ENCODE peak calls at places on chromosomes 1 and 21, in four cellular contexts. P, J, G and M are unnamed samples.

GRCh38 chr21:14995695-14996490 is 68.9 kb downstream of the NRIP1 start:
- DNase-seq in P (peak), G (no peak), J (no peak), M (no peak)

GRCh38 chr1:52482326-52483004 is 70.4 kb downstream of the TUT4 start:
- DNase-seq in P (no peak), G (no peak), J (no peak), M (no peak)

GRCh38 chr1:228039006-228039481 is 32.2 kb downstream of the WNT3A start:
- DNase-seq in P (no peak), J (no peak), G (no peak), M (no peak)

GRCh38 chr1:81477704-81478103 is 323.0 kb upstream of the ADGRL2 start:
- DNase-seq in P (no peak), G (no peak), J (no peak), M (no peak)

GRCh38 chr21:42003051-42003461 is 7.1 kb downstream of the ZBTB21 start:
- DNase-seq in P (no peak), J (no peak), G (no peak), M (no peak)

GRCh38 chr1:158017800-158018595 is 24.6 kb downstream of the KIRREL1 start:
- DNase-seq in G (no peak), J (no peak), P (peak), M (no peak)

GRCh38 chr1:66732407-66733166 is 19.7 kb upstream of the DYNLT5 start:
- DNase-seq in P (no peak), J (no peak), G (no peak), M (no peak)

GRCh38 chr1:117607471-117607870 is 1.6 kb downstream of the TENT5C start:
- DNase-seq in P (peak), G (peak), J (peak), M (peak)

GRCh38 chr1:53592985-53593757 is 134.0 kb downstream of the DMRTB1 start:
- DNase-seq in G (no peak), P (no peak), J (no peak), M (no peak)

GRCh38 chr1:3075666-3076387 is 6.8 kb downstream of the PRDM16 start:
- DNase-seq in J (no peak), P (no peak), G (no peak), M (no peak)

GRCh38 chr1:110151175-110151715 is 951 bp downstream of the SLC6A17 start:
- DNase-seq in J (no peak), P (peak), G (no peak), M (no peak)

GRCh38 chr1:39919545-39919944 is 17.8 kb upstream of the MYCL start:
- DNase-seq in P (peak), G (peak), J (peak), M (peak)

GRCh38 chr1:153533689-153534201 is 2.0 kb downstream of the S100A6 start:
- DNase-seq in G (no peak), J (no peak), P (no peak), M (no peak)

GRCh38 chr1:167126811-167127210 is 32.9 kb downstream of the STYXL2 start:
- DNase-seq in J (no peak), P (no peak), G (no peak), M (no peak)

GRCh38 chr1:241253491-241253890 is 103.5 kb downstream of the RGS7 start:
- DNase-seq in G (no peak), J (no peak), P (no peak), M (no peak)

GRCh38 chr1:163076981-163077761 is 8.0 kb downstream of the RGS4 start:
- DNase-seq in J (no peak), P (no peak), G (no peak), M (no peak)

GRCh38 chr1:164673584-164674214 is 114.7 kb downstream of the PBX1 start:
- DNase-seq in G (peak), J (no peak), P (peak), M (peak)

GRCh38 chr1:198024782-198025181 is 107.6 kb downstream of the LHX9 start:
- DNase-seq in P (no peak), J (no peak), G (no peak), M (no peak)

GRCh38 chr1:109371271-109371739 is 26.4 kb downstream of the SORT1 start:
- DNase-seq in G (no peak), J (no peak), P (no peak), M (no peak)

GRCh38 chr1:1198423-1199140 is 7.8 kb downstream of the TNFRSF18 start:
- DNase-seq in P (peak), G (no peak), J (no peak), M (no peak)

GRCh38 chr21:22791986-22792560 is 1793.9 kb downstream of the NCAM2 start:
- DNase-seq in G (peak), J (peak), P (peak), M (peak)

GRCh38 chr1:201709564-201710295 is 119.2 kb upstream of the IPO9 start:
- DNase-seq in P (peak), J (no peak), G (peak), M (peak)

GRCh38 chr1:78836736-78837135 is 169.8 kb downstream of the ADGRL4 start:
- DNase-seq in G (peak), P (no peak), J (no peak), M (no peak)

GRCh38 chr21:31752352-31752751 is 20.4 kb upstream of the SCAF4 start:
- DNase-seq in G (no peak), J (no peak), P (no peak), M (no peak)

GRCh38 chr1:81878538-81878937 is 77.8 kb downstream of the ADGRL2 start:
- DNase-seq in J (no peak), G (no peak), P (no peak), M (no peak)

GRCh38 chr1:109298666-109299086 is 8.1 kb downstream of the MYBPHL start:
- DNase-seq in G (no peak), J (no peak), P (no peak), M (no peak)

GRCh38 chr1:2821970-2822620 is 20.6 kb upstream of the TTC34 start:
- DNase-seq in J (no peak), P (peak), G (no peak), M (peak)

DNA sequence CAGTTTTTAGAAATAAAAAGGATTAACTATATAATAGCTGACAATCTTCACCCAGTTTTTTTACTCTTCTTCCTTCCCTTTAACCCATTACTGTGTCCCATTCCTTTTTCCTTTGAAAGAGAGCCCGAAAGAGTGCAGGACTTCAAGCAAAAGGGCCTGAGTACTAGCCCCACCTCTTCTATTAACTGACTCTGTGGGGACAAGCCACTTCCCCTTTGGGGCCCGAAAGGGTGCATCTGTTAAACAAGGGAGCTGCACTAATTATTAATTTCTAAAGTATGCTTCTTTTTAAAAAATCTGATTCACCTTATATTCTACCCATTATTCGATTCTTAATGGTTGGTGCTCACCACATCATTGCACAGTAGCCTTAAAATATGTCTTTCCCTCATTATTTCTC is 3.3 kb downstream of the USP24 start:
- DNase-seq in J (no peak), G (no peak), P (no peak), M (peak)
- H3K4me3 ChIP-seq in J (no peak), G (no peak), P (peak), M (peak)

GRCh38 chr1:85404393-85404792 is 60.6 kb downstream of the DDAH1 start:
- DNase-seq in J (no peak), G (no peak), P (no peak), M (no peak)

GRCh38 chr1:85409516-85409915 is 55.4 kb downstream of the DDAH1 start:
- DNase-seq in J (no peak), G (no peak), P (no peak), M (peak)

GRCh38 chr1:85407978-85408377 is 57.0 kb downstream of the DDAH1 start:
- DNase-seq in J (no peak), G (no peak), P (no peak), M (peak)

GRCh38 chr1:85406081-85406480 is 58.9 kb downstream of the DDAH1 start:
- DNase-seq in G (no peak), J (no peak), P (no peak), M (peak)

DNA sequence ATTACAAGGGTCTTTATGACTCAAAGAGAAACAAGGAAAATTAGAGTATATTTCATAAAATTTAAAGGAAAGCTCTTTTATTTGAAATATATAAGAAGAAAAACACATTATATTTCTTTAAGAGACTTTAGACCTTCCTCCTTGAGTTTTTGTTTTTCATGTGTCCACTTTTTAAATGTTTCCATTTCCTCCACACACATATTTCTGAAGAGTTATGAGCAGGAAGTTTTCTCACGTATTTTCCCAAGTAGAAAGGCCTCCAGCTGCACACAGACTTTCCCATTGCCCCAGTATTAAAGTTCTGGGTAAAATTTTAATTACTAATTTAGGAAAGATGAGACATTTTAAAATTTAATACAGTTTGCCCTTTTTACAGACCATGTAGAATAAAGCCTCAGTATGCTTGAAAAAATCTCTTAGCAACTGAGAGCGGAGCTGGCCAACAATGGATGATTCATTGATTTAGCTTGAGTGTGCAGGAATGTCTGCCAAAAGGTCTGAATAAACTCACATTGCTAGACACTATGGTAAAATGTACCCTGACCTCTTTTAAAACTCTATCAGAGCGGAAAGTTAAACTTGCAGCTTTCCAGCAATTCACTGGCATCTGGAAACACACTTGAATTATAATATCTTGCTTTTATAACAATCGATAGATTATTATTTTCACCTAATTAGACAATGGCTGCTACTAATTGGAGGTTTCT is 57.9 kb downstream of the DDAH1 start:
- DNase-seq in P (no peak), J (peak), G (no peak), M (peak)
- H3K4me3 ChIP-seq in P (no peak), J (peak), G (no peak), M (no peak)

GRCh38 chr1:169486281-169486904 is 649 bp upstream of the SLC19A2 start:
- DNase-seq in J (no peak), P (no peak), G (no peak), M (no peak)

GRCh38 chr1:169485427-169486280 is at the start of gene SLC19A2:
- DNase-seq in J (peak), G (peak), P (peak), M (peak)

GRCh38 chr1:169483500-169483966 is 2.2 kb downstream of the SLC19A2 start:
- DNase-seq in J (no peak), G (no peak), P (no peak), M (no peak)

GRCh38 chr1:169484683-169485426 is 889 bp downstream of the SLC19A2 start:
- DNase-seq in J (peak), G (no peak), P (peak), M (no peak)

GRCh38 chr1:169484107-169484506 is 1.6 kb downstream of the SLC19A2 start:
- DNase-seq in G (no peak), J (no peak), P (peak), M (no peak)
- H3K4me3 ChIP-seq in G (no peak), J (peak), P (peak), M (no peak)

GRCh38 chr1:47777322-47777721 is 219.9 kb downstream of the TRABD2B start:
- DNase-seq in J (no peak), P (no peak), G (no peak), M (no peak)
- H3K4me3 ChIP-seq in J (no peak), P (no peak), G (no peak), M (no peak)

DNA sequence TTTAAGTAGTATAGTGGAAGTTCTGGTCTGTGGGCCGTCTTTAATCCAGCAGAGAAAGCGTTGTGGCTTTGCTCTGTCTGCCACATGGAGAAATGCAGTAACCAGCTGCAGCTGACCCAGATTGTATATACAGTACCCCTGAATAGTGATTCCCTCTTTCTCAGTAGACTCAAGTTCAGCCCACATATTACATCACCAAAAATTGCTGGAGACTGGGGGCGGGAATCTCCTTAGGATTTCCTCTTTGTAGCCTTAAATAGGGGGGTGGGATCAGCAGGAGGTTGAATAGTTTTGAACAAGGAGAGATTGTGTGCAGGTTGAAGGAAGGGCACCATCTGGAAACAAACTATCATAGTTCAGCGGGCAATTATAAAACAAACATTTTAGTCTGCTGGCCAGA is at the start of gene ANGPTL1:
- DNase-seq in J (peak), G (no peak), P (peak), M (no peak)
- H3K4me3 ChIP-seq in J (no peak), G (no peak), P (no peak), M (no peak)

GRCh38 chr1:28744184-28744583 is 7.4 kb downstream of the YTHDF2 start:
- DNase-seq in P (no peak), J (no peak), G (no peak), M (no peak)
- H3K4me3 ChIP-seq in P (peak), J (no peak), G (no peak), M (no peak)

GRCh38 chr21:33541105-33541711 is 709 bp downstream of the GART start:
- DNase-seq in J (no peak), P (peak), G (no peak), M (peak)

GRCh38 chr21:33539612-33540011 is 2.3 kb downstream of the GART start:
- DNase-seq in P (no peak), G (no peak), J (no peak), M (no peak)

GRCh38 chr21:33542640-33543504 is at the start of gene SON:
- DNase-seq in G (peak), J (peak), P (peak), M (peak)

GRCh38 chr21:33541756-33542639 is at the start of gene GART:
- DNase-seq in P (peak), G (peak), J (peak), M (peak)

GRCh38 chr21:33540711-33541104 is 1.2 kb downstream of the GART start:
- DNase-seq in G (no peak), J (no peak), P (peak), M (no peak)
- H3K4me3 ChIP-seq in G (peak), J (peak), P (peak), M (peak)

DNA sequence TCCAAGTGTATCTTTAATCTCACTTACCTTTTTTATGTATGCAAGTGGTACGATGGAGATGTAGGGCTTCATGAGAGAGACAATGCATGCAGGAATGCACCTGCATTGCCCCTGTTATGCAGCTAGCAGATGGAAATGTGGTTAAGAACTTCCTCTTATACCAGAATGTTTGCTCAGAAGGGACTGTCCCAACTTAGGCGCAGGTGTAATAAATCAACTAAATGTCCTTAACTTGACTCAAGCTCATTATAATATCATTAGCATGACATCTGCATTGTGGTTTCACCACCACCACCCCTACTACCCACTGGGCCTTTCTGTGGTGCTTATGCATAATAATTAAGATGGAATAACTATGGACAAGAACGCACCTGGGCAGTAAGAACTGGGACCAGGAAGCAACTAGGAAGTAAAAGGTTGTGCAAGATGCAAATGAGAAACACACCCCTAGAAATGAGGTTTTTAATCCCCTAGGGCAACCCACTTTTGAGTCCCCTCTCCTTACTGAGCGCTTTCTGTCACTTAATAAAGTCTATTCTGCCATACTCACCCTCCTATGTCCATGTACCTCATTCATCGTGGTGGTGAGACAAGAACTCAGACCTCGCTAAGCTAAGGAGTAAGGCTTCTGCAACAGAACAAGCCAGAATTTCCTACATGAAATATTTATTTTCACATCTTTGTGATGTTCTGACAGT is 1103.3 kb upstream of the B3GALT2 start:
- DNase-seq in G (peak), J (no peak), P (peak), M (peak)
- H3K4me3 ChIP-seq in G (no peak), J (no peak), P (no peak), M (peak)

DNA sequence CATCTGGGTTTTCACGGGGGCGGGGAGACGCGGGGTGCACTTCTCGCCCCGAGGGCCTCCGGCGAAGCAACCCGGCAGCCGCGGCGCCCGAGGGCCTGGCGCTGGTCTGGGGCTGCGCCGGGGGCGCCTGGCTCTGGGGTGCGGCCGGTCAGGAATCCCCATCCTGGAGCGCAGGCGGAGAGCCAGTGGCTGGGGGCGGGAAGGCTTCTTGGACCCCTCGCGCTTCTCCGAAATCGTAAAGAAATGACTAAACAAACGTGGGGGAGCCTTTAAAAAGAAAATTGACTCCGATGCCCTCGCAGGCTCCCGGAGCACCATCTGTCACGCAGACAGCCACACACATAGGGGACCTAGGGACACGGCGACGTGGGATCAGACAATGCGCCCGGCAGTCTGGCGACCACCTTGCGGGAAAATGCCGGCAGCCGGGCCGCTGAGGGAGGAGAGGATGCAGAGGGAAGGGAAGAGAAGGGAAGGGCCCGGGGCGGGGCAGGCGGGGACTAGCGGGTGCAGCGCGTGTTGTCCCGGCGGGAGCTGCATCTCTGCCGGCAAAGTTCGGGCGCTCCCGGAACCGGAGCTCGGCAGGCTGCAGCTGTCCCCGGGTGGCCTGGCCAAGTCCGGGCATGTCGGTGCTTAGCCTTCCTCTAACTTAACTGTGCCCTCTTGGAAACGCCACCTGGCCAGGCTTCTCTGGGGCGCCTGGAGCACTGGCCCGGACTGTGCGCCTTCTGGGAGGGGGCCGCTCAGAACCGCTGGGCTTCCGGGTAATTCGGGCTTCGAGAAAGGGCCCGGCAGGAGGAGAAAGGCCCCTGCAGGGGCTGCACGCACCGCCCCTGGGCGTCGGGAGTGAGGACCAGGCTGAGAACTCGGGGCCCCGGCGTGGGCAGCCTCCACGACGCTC is 1.9 kb downstream of the NHLH2 start:
- DNase-seq in P (peak), G (no peak), J (no peak), M (no peak)
- H3K4me3 ChIP-seq in P (peak), G (no peak), J (no peak), M (no peak)

DNA sequence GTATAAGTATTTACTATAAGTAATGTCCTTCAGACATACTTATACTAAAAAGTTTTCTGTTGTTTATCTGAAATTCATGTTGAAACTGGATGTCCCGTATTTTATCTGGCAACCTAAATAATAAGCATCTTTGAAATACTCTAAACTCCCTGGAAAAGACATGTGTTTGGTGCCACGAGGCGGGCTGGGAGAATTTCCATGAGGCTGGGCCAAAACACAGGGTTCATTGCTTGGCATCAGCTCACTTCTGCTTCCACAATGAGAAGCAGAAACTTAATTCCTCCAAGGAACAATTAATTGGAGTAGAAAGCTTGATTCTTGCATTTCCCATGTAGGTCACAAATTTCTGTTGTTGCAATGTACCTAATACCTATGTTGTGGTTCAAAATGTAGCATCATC is 110.2 kb downstream of the PSMG1 start:
- DNase-seq in G (no peak), P (no peak), J (no peak), M (no peak)
- H3K4me3 ChIP-seq in G (no peak), P (no peak), J (no peak), M (no peak)